ENCODE peak calls at places on chromosomes 11 and 22, in four cellular contexts. E is endothelial cell of umbilical vein, C is fibroblast of lung, D is colonic mucosa. U is an unnamed sample.

GRCh38 chr11:64340671-64341335 is 799 bp downstream of the CCDC88B start:
- DNase-seq in D (peak; percentile 90), E (peak; percentile 28), C (no peak), U (no peak)

GRCh38 chr22:45994516-45995404 is 17.8 kb upstream of the WNT7B start:
- DNase-seq in E (peak; percentile 55), D (peak; percentile 88), C (peak; percentile 57), U (peak; percentile 40)

GRCh38 chr11:122917311-122917710 is 34.8 kb downstream of the JHY start:
- DNase-seq in C (no peak), E (no peak), D (no peak), U (peak; percentile 76)

GRCh38 chr11:8100605-8101004 is 19.6 kb downstream of the TUB start:
- DNase-seq in E (no peak), C (no peak), D (no peak), U (no peak)

GRCh38 chr11:131867457-131868257 is 497.2 kb downstream of the NTM start:
- DNase-seq in D (peak; percentile 46), E (peak; percentile 80), C (peak; percentile 88), U (peak; percentile 70)

GRCh38 chr11:12502041-12502440 is 124.7 kb downstream of the PARVA start:
- DNase-seq in C (no peak), D (no peak), E (no peak), U (no peak)

GRCh38 chr22:21964234-21964633 is 11.6 kb upstream of the PPM1F start:
- DNase-seq in C (no peak), D (no peak), E (no peak), U (no peak)

GRCh38 chr11:2270322-2271076 is at the start of gene ASCL2:
- DNase-seq in E (no peak), D (peak; percentile 33), C (no peak), U (peak; percentile 15)

GRCh38 chr11:73596547-73596946 is 1.4 kb downstream of the FAM168A start:
- DNase-seq in E (no peak), D (no peak), C (no peak), U (no peak)

GRCh38 chr11:80320765-80321164 is 879.9 kb upstream of the TENM4 start:
- DNase-seq in D (no peak), C (peak; percentile 15), E (no peak), U (no peak)

GRCh38 chr22:23754220-23754919 is at the start of gene VPREB3:
- DNase-seq in E (no peak), C (no peak), D (no peak), U (no peak)

GRCh38 chr11:74345420-74345819 is 34.0 kb upstream of the P4HA3 start:
- DNase-seq in C (peak; percentile 46), E (peak; percentile 43), D (no peak), U (no peak)

GRCh38 chr11:132576706-132577105 is 955.6 kb downstream of the OPCML start:
- DNase-seq in E (no peak), D (no peak), C (peak; percentile 94), U (peak; percentile 61)

GRCh38 chr22:44727709-44728108 is 24.7 kb upstream of the ARHGAP8 start:
- DNase-seq in C (no peak), D (no peak), E (no peak), U (no peak)

GRCh38 chr11:63833048-63833447 is 5.9 kb upstream of the MARK2 start:
- DNase-seq in E (no peak), C (no peak), D (no peak), U (no peak)

GRCh38 chr11:76030286-76030685 is 176.0 kb downstream of the WNT11 start:
- DNase-seq in E (peak; percentile 96), D (no peak), C (no peak), U (peak; percentile 8)

GRCh38 chr11:2390871-2391662 is 9.5 kb upstream of the TSSC4 start:
- DNase-seq in C (peak; percentile 85), E (no peak), D (no peak), U (peak; percentile 48)

GRCh38 chr11:122101625-122102291 is 14.3 kb downstream of the BLID start:
- DNase-seq in E (peak; percentile 89), D (peak; percentile 28), C (peak; percentile 91), U (peak; percentile 71)

GRCh38 chr22:29270475-29271271 is 2.6 kb downstream of the EWSR1 start:
- DNase-seq in E (peak; percentile 57), D (no peak), C (peak; percentile 43), U (peak; percentile 11)

GRCh38 chr11:87405843-87406242 is 368.1 kb downstream of the TMEM135 start:
- DNase-seq in D (no peak), C (no peak), E (peak; percentile 39), U (no peak)

GRCh38 chr11:20310596-20311394 is 52.7 kb upstream of the HTATIP2 start:
- DNase-seq in C (no peak), D (no peak), E (no peak), U (no peak)
- H3K9ac ChIP-seq in C (no peak overlapping the region), D (no peak overlapping the region), E (no peak overlapping the region), U (no peak overlapping the region)

GRCh38 chr11:125956371-125956770 is 10.5 kb downstream of the VSIG10L2 start:
- DNase-seq in C (no peak), E (no peak), D (no peak), U (no peak)
- H3K36me3 ChIP-seq in C (no peaks in the 10 kb centered on the region), E (no peaks in the 10 kb centered on the region), D (no peaks in the 10 kb centered on the region), U (no peaks in the 10 kb centered on the region)

DNA sequence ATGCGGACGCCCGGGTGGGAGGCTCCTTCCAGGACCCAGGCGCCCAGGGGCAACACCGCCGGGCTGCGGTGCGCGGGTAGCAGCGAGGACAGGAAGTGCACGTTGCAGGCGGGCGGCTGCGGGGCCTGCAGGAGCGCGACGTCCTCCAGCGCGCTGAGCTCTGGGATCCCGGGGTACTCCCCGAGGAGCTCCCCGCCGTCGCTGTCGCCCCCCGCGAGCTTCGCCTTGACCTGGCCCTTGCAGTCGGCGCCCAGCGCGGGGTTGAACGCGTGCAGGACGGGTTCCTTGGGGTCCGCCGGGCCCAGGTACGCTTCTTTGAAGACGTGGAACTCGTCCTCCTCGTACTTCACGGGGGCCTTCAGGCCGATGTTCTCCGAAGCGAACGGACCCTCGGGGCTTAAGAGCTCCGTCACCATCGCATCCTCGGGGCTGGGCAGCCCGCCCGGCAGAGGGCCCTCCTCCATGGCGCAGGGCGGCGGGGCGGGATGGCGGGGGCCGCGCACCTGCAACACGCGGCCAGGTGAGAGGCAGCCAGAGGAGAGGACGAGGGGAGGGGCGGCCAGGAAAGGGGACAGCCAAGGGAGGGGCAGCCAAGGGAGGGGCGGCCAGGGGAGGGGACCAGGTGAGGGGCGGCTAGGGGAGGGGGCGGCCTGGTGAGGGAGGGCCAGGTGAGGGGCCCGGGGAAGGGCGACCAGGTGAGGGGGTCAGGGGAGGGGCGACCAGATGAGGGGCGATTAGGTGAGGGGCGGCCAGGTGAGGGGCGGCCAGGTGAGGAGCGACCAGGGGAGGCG is 928 bp downstream of the TESMIN start:
- DNase-seq in C (no peak), E (no peak), D (no peak), U (no peak)
- H3K9ac ChIP-seq in C (no peak overlapping the region), E (no peak overlapping the region), D (no peak overlapping the region), U (no peak overlapping the region)

DNA sequence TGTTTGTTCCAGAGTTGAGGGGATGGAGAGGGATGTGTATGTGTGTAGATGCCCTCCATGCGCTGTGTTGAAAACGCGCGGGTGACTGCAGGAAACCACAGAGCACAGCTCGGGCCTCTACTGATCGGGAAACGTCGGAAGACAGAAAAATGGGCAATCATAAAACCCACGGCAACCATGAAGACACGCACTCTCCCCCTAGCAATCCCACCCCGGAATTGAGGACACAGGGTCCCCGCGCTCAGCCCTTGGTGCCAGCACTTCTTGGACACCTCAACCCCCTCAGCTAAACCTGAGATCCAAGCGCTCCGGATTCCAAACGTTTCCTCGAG is 235 bp upstream of the UQCC3 start:
- DNase-seq in C (no peak), D (no peak), E (no peak), U (no peak)
- H3K36me3 ChIP-seq in C (peaks cover 10% of the 10 kb centered on the region), D (no peaks in the 10 kb centered on the region), E (peaks cover 2% of the 10 kb centered on the region), U (peaks cover 14% of the 10 kb centered on the region)

GRCh38 chr11:911890-912219 is 1.2 kb upstream of the CHID1 start:
- DNase-seq in E (no peak), C (no peak), D (no peak), U (no peak)
- H3K9ac ChIP-seq in E (no peak overlapping the region), C (no peak overlapping the region), D (peak overlapping the region; percentile 96), U (no peak overlapping the region)